ENCODE peak calls at places on chromosomes 7 and 10, in eight cellular contexts. F is uterus, J is body of pancreas, M is HCT116, D is lower leg skin, V is K562, S is spleen, U is suprapubic skin. K is an unnamed sample.

GRCh38 chr10:121158988-121159579 is 307.9 kb downstream of the WDR11 start:
- DNase-seq in F (no peak), J (peak; percentile 54), M (peak; percentile 59), D (no peak), V (no peak), S (no peak), U (no peak), K (no peak)

GRCh38 chr7:47371733-47372368 is 210.1 kb downstream of the TNS3 start:
- DNase-seq in F (peak; percentile 73), J (peak; percentile 96), M (no peak), D (peak; percentile 91), V (peak; percentile 75), S (peak; percentile 67), U (no peak), K (peak; percentile 35)

GRCh38 chr7:44415047-44415446 is 75.4 kb downstream of the NUDCD3 start:
- DNase-seq in F (no peak), J (no peak), M (no peak), D (no peak), V (no peak), S (no peak), U (no peak), K (no peak)

GRCh38 chr7:121793716-121794115 is 79.2 kb upstream of the PTPRZ1 start:
- DNase-seq in F (no peak), J (no peak), M (no peak), D (no peak), V (no peak), S (no peak), U (no peak), K (no peak)

GRCh38 chr10:131214521-131215244 is 96.8 kb downstream of the TCERG1L start:
- DNase-seq in F (peak; percentile 1), J (peak; percentile 2), M (no peak), D (peak; percentile 50), V (no peak), S (no peak), U (peak; percentile 35), K (no peak)

GRCh38 chr10:3235996-3236510 is 63.5 kb upstream of the PITRM1 start:
- DNase-seq in F (no peak), J (no peak), M (no peak), D (no peak), V (no peak), S (no peak), U (no peak), K (no peak)

GRCh38 chr7:106883627-106884026 is 18.5 kb downstream of the PIK3CG start:
- DNase-seq in F (no peak), J (no peak), M (no peak), D (no peak), V (no peak), S (no peak), U (no peak), K (no peak)

GRCh38 chr7:1137517-1138167 is 22.4 kb downstream of the ZFAND2A start:
- DNase-seq in F (no peak), J (no peak), M (no peak), D (no peak), V (no peak), S (no peak), U (no peak), K (no peak)

GRCh38 chr7:157299613-157300405 is 37.0 kb upstream of the DNAJB6 start:
- DNase-seq in F (no peak), J (no peak), M (peak; percentile 36), D (peak; percentile 91), V (peak; percentile 66), S (peak; percentile 81), U (no peak), K (no peak)

GRCh38 chr10:80108576-80109239 is 23.8 kb upstream of the PLAC9 start:
- DNase-seq in F (no peak), J (no peak), M (peak; percentile 4), D (no peak), V (no peak), S (no peak), U (no peak), K (no peak)

GRCh38 chr10:14276200-14276599 is 54.5 kb downstream of the FRMD4A start:
- DNase-seq in F (no peak), J (no peak), M (no peak), D (no peak), V (no peak), S (no peak), U (no peak), K (no peak)

GRCh38 chr7:42274052-42274451 is 37.0 kb upstream of the GLI3 start:
- DNase-seq in F (no peak), J (no peak), M (no peak), D (no peak), V (no peak), S (no peak), U (no peak), K (no peak)

GRCh38 chr7:74083117-74083876 is at the start of gene LIMK1:
- DNase-seq in F (peak; percentile 73), J (peak; percentile 84), M (no peak), D (peak; percentile 95), V (peak; percentile 95), S (peak; percentile 96), U (peak; percentile 83), K (peak; percentile 63)
- TF ChIP-seq POLR2A in F (no peak), J (peak; percentile 15), M (no peak), D (no peak), V (peak; percentile 77), S (no peak), U (no peak), K (no peak)

GRCh38 chr10:97647556-97647955 is 7.1 kb downstream of the PI4K2A start:
- DNase-seq in F (no peak), J (no peak), M (no peak), D (no peak), V (no peak), S (no peak), U (no peak), K (no peak)

GRCh38 chr10:97643586-97643985 is 3.1 kb downstream of the PI4K2A start:
- DNase-seq in F (no peak), J (no peak), M (no peak), D (no peak), V (no peak), S (no peak), U (no peak), K (no peak)

GRCh38 chr10:97651773-97652172 is 11.3 kb downstream of the PI4K2A start:
- DNase-seq in F (no peak), J (no peak), M (peak; percentile 83), D (no peak), V (no peak), S (no peak), U (no peak), K (no peak)

GRCh38 chr10:97644961-97645360 is 4.5 kb downstream of the PI4K2A start:
- DNase-seq in F (no peak), J (no peak), M (no peak), D (no peak), V (no peak), S (no peak), U (no peak), K (no peak)

DNA sequence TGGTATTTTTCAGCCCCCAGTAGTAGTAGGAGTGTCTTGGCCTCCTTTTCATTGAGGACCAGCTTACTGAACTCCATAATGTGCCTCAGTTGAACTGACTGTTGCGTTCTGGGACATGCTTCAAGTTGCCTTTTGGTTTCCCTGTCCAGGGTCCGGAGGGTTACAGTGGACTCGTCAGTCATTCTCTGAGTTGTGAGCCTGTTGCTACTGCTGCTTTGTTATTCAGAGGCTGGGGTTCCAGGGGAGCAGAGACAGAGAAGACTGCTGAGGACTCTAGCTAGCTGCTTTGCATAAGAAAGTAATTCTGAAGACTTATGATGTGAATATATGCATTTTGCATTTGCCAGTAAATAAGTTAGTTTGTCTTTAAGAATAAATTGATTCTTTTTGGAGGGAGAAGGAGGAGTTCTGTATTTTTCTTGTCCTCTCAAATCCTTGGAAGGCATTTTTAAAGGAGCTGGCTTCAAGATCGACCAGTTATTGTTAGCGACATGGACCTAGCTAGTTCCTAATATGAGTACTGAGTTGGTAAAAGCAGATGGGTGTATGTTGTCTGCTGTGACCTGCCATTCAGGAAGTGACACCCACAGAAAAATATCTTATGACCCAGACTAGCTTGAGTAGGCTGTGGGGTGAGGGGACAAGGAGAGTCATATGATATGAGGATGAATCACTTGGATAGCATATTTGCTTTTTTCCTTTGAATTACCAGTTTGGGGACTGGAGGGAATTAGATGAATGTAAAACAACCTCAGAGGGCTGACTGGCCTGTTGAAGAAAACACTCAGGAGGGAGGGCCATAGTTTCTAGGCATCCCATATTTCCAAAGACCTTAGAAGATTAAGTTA is 8.3 kb downstream of the PI4K2A start:
- DNase-seq in F (no peak), J (no peak), M (peak; percentile 69), D (no peak), V (peak; percentile 81), S (no peak), U (no peak), K (peak; percentile 6)
- TF ChIP-seq POLR2A in F (no peak), J (peak; percentile 11), M (no peak), D (no peak), V (no peak), S (no peak), U (no peak), K (peak; percentile 16)

GRCh38 chr10:102457591-102458150 is 6.3 kb upstream of the C10orf95 start:
- DNase-seq in F (no peak), J (no peak), M (no peak), D (no peak), V (no peak), S (no peak), U (no peak), K (no peak)

GRCh38 chr10:102463983-102464382 is 12.6 kb upstream of the C10orf95 start:
- DNase-seq in F (no peak), J (no peak), M (no peak), D (no peak), V (peak; percentile 64), S (no peak), U (no peak), K (no peak)

GRCh38 chr10:102460836-102461186 is 9.5 kb upstream of the C10orf95 start:
- DNase-seq in F (no peak), J (no peak), M (no peak), D (no peak), V (no peak), S (peak; percentile 81), U (no peak), K (no peak)

GRCh38 chr10:102462512-102463054 is 11.2 kb upstream of the C10orf95 start:
- DNase-seq in F (no peak), J (no peak), M (no peak), D (no peak), V (no peak), S (no peak), U (no peak), K (no peak)

GRCh38 chr10:102461187-102462054 is 10.1 kb upstream of the C10orf95 start:
- DNase-seq in F (peak; percentile 91), J (peak; percentile 98), M (peak; percentile 87), D (peak; percentile 97), V (peak; percentile 94), S (peak; percentile 98), U (peak; percentile 89), K (peak; percentile 85)
- TF ChIP-seq POLR2A in F (peak; percentile 42), J (peak; percentile 77), M (peak; percentile 80), D (no peak), V (peak; percentile 55), S (no peak), U (no peak), K (peak; percentile 70)

DNA sequence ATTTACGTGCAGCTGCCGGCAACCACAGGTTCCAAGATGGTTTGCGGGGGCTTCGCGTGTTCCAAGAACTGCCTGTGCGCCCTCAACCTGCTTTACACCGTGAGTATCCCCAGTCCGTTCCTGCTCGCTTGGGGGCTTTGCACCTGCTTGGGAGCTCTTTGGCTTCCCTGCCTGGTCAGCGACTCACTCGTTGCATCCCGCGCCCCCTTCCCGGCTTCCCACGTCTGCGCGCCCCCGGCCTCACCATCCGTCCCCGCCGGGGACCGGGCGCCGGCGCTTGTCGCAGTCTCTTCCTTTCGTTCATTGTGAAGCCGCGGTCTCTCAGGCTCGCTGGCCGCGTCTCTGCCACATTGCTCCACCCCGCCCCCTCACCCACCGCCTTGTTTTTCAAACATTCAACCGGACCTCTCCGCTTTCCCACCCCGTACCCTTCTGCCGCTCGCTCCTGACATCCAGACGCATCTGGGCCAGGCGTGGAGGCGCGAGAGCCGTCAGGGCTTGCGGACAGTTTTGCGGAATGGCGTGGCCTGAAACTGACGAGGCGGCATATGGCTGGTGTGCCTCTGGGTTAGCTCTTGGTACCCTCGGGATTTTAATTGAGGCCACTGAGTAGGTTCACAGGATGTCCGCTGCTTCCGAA is 497 bp downstream of the TSPAN13 start:
- DNase-seq in F (no peak), J (peak; percentile 69), M (no peak), D (no peak), V (peak; percentile 55), S (peak; percentile 85), U (peak; percentile 71), K (no peak)
- TF ChIP-seq POLR2A in F (no peak), J (peak; percentile 45), M (no peak), D (no peak), V (no peak), S (no peak), U (no peak), K (no peak)

K was measured in gastrocnemius medialis.